ENCODE peak calls at places on chromosomes 6 and 20, in four cellular contexts. L is HepG2, N is H1, Y is GM12891. K is an unnamed sample.

GRCh38 chr6:109351231-109352132 is 30.8 kb downstream of the CD164 start:
- DNase-seq in L (no peak), N (no peak), Y (no peak), K (no peak)

GRCh38 chr6:17867880-17868279 is 119.6 kb downstream of the KIF13A start:
- DNase-seq in L (peak), N (no peak), Y (no peak), K (no peak)

GRCh38 chr6:159978291-159979135 is 9.6 kb downstream of the IGF2R start:
- DNase-seq in L (no peak), N (no peak), Y (no peak), K (no peak)

GRCh38 chr6:158002249-158002950 is 20.7 kb downstream of the SYNJ2 start:
- DNase-seq in L (no peak), N (no peak), Y (no peak), K (no peak)

GRCh38 chr6:47733879-47734558 is 35.6 kb downstream of the ADGRF4 start:
- DNase-seq in L (peak), N (no peak), Y (no peak), K (no peak)

GRCh38 chr6:85569323-85569722 is 24.3 kb downstream of the SNX14 start:
- DNase-seq in L (no peak), N (no peak), Y (no peak), K (no peak)

GRCh38 chr6:74356385-74356784 is 660.4 kb downstream of the CD109 start:
- DNase-seq in L (no peak), N (no peak), Y (no peak), K (no peak)

GRCh38 chr6:80183019-80183418 is 76.5 kb downstream of the BCKDHB start:
- DNase-seq in L (no peak), N (no peak), Y (no peak), K (no peak)

GRCh38 chr20:43586641-43587040 is 4.1 kb upstream of the IFT52 start:
- DNase-seq in L (no peak), N (no peak), Y (no peak), K (no peak)

GRCh38 chr6:32944265-32944664 is 3.4 kb upstream of the HLA-DMB start:
- DNase-seq in L (no peak), N (no peak), Y (no peak), K (no peak)

GRCh38 chr20:22462975-22463914 is 121.1 kb downstream of the FOXA2 start:
- DNase-seq in L (no peak), N (no peak), Y (no peak), K (no peak)

GRCh38 chr6:143967861-143968498 is 40.1 kb downstream of the PLAGL1 start:
- DNase-seq in L (no peak), N (no peak), Y (no peak), K (no peak)

GRCh38 chr6:139996253-139996834 is 621.9 kb upstream of the CITED2 start:
- DNase-seq in L (peak), N (no peak), Y (peak), K (peak)

GRCh38 chr6:28225056-28225834 is at the start of gene ZSCAN9:
- DNase-seq in L (peak), N (peak), Y (peak), K (peak)

GRCh38 chr6:88244721-88245120 is 78.6 kb upstream of the CNR1 start:
- DNase-seq in L (no peak), N (no peak), Y (no peak), K (no peak)

GRCh38 chr6:163392533-163392932 is 22.0 kb upstream of the QKI start:
- DNase-seq in L (no peak), N (no peak), Y (no peak), K (no peak)

GRCh38 chr6:119542037-119542436 is 192.5 kb upstream of the MAN1A1 start:
- DNase-seq in L (no peak), N (no peak), Y (no peak), K (no peak)

GRCh38 chr20:40463171-40463570 is 225.9 kb downstream of the MAFB start:
- DNase-seq in L (no peak), N (no peak), Y (no peak), K (no peak)

GRCh38 chr20:46129955-46130481 is 11.9 kb downstream of the CD40 start:
- DNase-seq in L (no peak), N (no peak), Y (no peak), K (no peak)

GRCh38 chr20:40690836-40691565 is 2.0 kb upstream of the MAFB start:
- DNase-seq in L (no peak), N (no peak), Y (no peak), K (no peak)

GRCh38 chr6:156685823-156686428 is 91.3 kb upstream of the ARID1B start:
- DNase-seq in L (no peak), N (no peak), Y (no peak), K (no peak)

GRCh38 chr6:156687875-156688549 is 89.2 kb upstream of the ARID1B start:
- DNase-seq in L (no peak), N (peak), Y (no peak), K (no peak)

GRCh38 chr6:156689656-156690055 is 87.5 kb upstream of the ARID1B start:
- DNase-seq in L (no peak), N (no peak), Y (no peak), K (no peak)

GRCh38 chr6:156686429-156686939 is 90.7 kb upstream of the ARID1B start:
- DNase-seq in L (peak), N (no peak), Y (no peak), K (no peak)

DNA sequence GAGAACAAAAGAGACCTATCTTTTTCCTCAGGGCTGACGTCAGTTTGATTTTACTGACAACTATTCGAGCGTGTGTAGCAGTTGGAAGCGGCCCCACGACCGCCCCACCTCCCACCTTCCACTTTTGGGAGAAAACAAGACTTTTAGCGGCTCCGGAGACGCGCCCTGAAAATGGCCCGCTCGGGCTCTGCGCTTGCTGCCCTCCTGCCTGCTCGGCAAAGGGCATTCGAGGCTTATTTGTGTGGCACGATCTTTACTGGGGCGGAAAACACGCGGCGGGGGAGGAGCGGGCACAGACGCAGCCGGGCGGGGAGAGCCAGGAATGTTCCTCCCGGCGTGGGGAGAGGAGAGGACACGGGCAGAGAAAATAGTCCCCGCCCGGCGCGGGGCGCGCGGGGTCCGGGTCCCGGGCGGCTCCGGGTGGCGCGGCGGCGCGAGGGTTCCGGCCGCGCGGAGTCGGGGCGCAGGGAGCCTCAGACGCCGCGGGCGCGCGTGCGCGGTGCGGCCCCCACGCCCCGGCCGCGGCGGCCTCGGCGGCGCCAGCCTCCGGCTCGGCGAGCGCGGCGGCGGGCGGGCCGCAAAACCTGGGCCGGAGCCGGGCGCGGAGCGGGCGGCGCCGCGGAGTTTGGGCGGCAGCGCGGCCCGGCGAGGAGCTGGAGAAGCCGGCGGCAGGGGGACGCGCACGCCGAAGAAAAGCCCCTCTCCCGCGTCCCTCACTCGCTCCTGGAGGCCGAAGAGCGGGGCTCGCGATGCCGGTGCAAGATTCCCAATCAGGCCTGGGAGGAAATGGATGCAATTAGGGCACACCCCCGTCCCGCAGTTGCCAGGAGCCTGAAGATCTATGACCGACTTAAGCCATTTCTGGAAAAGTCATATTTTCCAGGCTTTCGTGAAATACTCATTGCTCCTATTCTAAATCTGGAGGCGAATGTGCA is 90.0 kb upstream of the ARID1B start:
- DNase-seq in L (peak), N (peak), Y (peak), K (peak)
- TF ChIP-seq POLR2A in L (peak), N (no peak), Y (peak), K (peak)

DNA sequence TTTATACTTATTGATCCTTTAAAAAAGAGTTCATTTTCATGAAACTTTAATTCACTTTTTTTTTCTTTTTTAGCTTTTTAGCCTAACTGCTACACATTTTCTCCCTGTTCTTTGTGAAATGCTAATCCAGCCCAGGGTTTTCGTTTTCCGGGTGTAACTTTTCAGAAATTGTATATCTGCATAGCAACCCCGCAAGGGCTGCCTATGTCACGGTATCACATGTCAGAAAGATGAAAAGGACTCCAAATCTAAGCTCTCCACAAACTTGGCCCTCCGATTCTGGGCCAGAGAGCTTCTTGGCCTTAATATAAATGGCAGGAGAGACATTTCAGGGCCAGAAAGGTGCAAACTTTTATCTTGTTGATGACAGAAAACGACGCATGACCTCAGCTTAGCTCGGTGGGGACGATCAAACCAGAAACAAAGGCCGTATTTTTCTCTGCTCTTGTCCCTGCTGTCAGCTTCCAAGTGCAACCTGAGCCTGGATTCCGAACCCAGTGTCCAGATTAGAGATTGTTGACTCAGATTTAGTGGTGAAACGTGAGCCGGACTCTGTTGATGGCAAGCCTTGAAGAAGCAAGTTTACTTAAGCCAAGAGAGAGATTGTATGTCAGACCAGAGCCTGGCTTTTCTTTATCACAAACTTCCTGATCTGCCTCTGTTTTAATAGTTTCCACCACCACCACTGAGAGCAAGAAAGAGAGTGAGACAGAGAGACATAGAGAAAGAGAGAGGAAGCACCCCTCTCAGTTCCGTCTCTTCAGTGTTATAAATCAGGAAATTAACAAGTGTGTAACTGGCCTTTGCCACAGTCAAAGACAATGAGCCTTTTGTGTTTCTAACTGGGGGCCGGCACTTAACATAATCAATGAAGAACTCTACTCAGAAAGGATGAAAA is 157.8 kb downstream of the SCML4 start:
- DNase-seq in L (peak), N (no peak), Y (no peak), K (no peak)
- TF ChIP-seq POLR2AphosphoS5 in L (no peak), N (no peak), Y (no peak), K (no peak)

DNA sequence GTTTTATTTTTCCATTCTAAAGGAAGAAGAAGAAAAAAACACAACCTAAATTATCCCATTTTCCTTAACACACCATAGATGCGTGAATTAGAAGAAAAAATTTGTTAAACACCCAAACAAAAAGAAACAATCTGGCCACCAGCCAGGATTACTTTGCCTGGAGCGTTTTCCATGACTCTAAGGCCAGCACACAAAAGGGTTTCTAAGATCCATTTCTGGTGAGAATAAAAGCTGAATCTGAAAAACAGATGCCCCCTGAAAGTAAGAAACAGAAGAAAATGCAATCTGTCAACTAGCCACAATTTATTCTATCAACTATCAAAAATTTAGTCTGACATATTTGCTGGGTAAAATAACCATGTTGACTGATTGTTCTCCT is 267.2 kb upstream of the SULF2 start:
- DNase-seq in L (no peak), N (no peak), Y (no peak), K (no peak)
- TF ChIP-seq TAF1 in L (no peak), N (no peak), Y (no peak), K (no peak)

GRCh38 chr20:62580733-62581132 is 61.6 kb upstream of the SLCO4A1 start:
- DNase-seq in L (no peak), N (no peak), Y (no peak), K (no peak)
- TF ChIP-seq POLR2A in L (no peak), N (no peak), Y (no peak), K (no peak)

DNA sequence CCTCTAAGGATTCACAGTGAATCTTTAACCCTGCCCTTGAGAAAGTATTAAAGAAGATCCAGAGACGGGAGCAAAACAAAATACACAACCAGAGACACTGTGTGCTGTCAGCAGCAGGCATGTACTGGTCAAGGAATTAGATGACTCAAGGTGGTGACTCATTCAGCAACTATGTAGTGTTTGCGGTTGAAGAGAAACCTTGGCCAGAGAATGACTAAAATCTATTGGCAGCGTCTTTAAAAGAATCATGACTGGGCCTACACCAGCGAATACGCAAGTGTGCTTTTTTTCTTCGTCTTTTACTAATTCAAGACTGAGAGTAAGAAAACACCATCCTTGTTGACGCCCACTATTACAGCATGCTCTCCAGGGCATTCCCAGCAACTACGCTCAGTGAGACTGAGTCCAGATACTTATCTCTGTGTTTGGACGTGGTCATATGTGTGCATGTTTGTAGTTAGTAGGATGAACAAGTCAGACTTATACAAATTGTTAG is 72.4 kb upstream of the BACH2 start:
- DNase-seq in L (peak), N (no peak), Y (peak), K (peak)
- TF ChIP-seq POLR2AphosphoS5 in L (no peak), N (no peak), Y (no peak), K (no peak)